ENCODE peak calls at places on chromosomes 13 and 19, in six cellular contexts. One of them, this sample, is unnamed.

GRCh38 chr13:84927442-84928169 is 871.6 kb downstream of the SLITRK6 start:
- DNase-seq in fibroblast of mammary gland: no peak
- DNase-seq in right lobe of liver: no peak
- DNase-seq in AG04450: no peak
- DNase-seq in MM.1S: no peak
- DNase-seq in gastrocnemius medialis: no peak
- DNase-seq in this sample: no peak

GRCh38 chr19:29681422-29682235 is 16.4 kb downstream of the PLEKHF1 start:
- DNase-seq in MM.1S: no peak
- DNase-seq in fibroblast of mammary gland: no peak
- DNase-seq in AG04450: no peak
- DNase-seq in gastrocnemius medialis: peak; percentile 57
- DNase-seq in right lobe of liver: peak; percentile 54
- DNase-seq in this sample: no peak

GRCh38 chr19:32676186-32676894 is 692 bp downstream of the RGS9BP start:
- DNase-seq in gastrocnemius medialis: peak; percentile 41
- DNase-seq in right lobe of liver: peak; percentile 59
- DNase-seq in fibroblast of mammary gland: no peak
- DNase-seq in AG04450: no peak
- DNase-seq in MM.1S: no peak
- DNase-seq in this sample: no peak

GRCh38 chr13:43686557-43686956 is 100.2 kb downstream of the ENOX1 start:
- DNase-seq in gastrocnemius medialis: peak; percentile 38
- DNase-seq in AG04450: peak; percentile 49
- DNase-seq in MM.1S: no peak
- DNase-seq in fibroblast of mammary gland: peak; percentile 98
- DNase-seq in right lobe of liver: no peak
- DNase-seq in this sample: peak; percentile 88

GRCh38 chr19:4051175-4052101 is 15.3 kb downstream of the ZBTB7A start:
- DNase-seq in fibroblast of mammary gland: peak; percentile 81
- DNase-seq in right lobe of liver: peak; percentile 69
- DNase-seq in AG04450: no peak
- DNase-seq in MM.1S: no peak
- DNase-seq in gastrocnemius medialis: peak; percentile 64
- DNase-seq in this sample: peak; percentile 63

GRCh38 chr19:14416743-14417214 is 2.4 kb downstream of the DDX39A start:
- DNase-seq in right lobe of liver: no peak
- DNase-seq in gastrocnemius medialis: no peak
- DNase-seq in fibroblast of mammary gland: peak; percentile 65
- DNase-seq in AG04450: no peak
- DNase-seq in MM.1S: no peak
- DNase-seq in this sample: peak; percentile 64

GRCh38 chr13:110200276-110200675 is 106.7 kb downstream of the COL4A1 start:
- DNase-seq in AG04450: no peak
- DNase-seq in right lobe of liver: no peak
- DNase-seq in MM.1S: no peak
- DNase-seq in gastrocnemius medialis: no peak
- DNase-seq in fibroblast of mammary gland: no peak
- DNase-seq in this sample: peak; percentile 40

GRCh38 chr19:8831832-8832131 is 322 bp downstream of the ZNF558 start:
- DNase-seq in MM.1S: no peak
- DNase-seq in fibroblast of mammary gland: no peak
- DNase-seq in AG04450: no peak
- DNase-seq in gastrocnemius medialis: no peak
- DNase-seq in right lobe of liver: no peak
- DNase-seq in this sample: no peak

GRCh38 chr13:20702945-20703784 is at the start of gene IL17D:
- DNase-seq in MM.1S: peak; percentile 32
- DNase-seq in gastrocnemius medialis: no peak
- DNase-seq in right lobe of liver: no peak
- DNase-seq in fibroblast of mammary gland: no peak
- DNase-seq in AG04450: no peak
- DNase-seq in this sample: no peak

GRCh38 chr19:3274245-3275067 is 50.0 kb downstream of the CELF5 start:
- DNase-seq in right lobe of liver: no peak
- DNase-seq in MM.1S: no peak
- DNase-seq in AG04450: no peak
- DNase-seq in fibroblast of mammary gland: no peak
- DNase-seq in gastrocnemius medialis: no peak
- DNase-seq in this sample: no peak

GRCh38 chr19:33841685-33842084 is 45.0 kb downstream of the KCTD15 start:
- DNase-seq in gastrocnemius medialis: no peak
- DNase-seq in right lobe of liver: no peak
- DNase-seq in MM.1S: no peak
- DNase-seq in fibroblast of mammary gland: no peak
- DNase-seq in AG04450: no peak
- DNase-seq in this sample: no peak

GRCh38 chr19:29497241-29497640 is 28.6 kb upstream of the VSTM2B start:
- DNase-seq in right lobe of liver: peak; percentile 29
- DNase-seq in MM.1S: no peak
- DNase-seq in fibroblast of mammary gland: no peak
- DNase-seq in gastrocnemius medialis: no peak
- DNase-seq in AG04450: no peak
- DNase-seq in this sample: no peak

GRCh38 chr19:20565321-20566018 is at the start of gene ZNF737:
- DNase-seq in gastrocnemius medialis: peak; percentile 88
- DNase-seq in right lobe of liver: peak; percentile 91
- DNase-seq in fibroblast of mammary gland: peak; percentile 95
- DNase-seq in AG04450: peak; percentile 91
- DNase-seq in MM.1S: peak; percentile 91
- DNase-seq in this sample: peak; percentile 93

GRCh38 chr13:113671066-113672001 is 4.3 kb downstream of the GRK1 start:
- DNase-seq in AG04450: no peak
- DNase-seq in gastrocnemius medialis: peak; percentile 5
- DNase-seq in MM.1S: no peak
- DNase-seq in right lobe of liver: peak; percentile 43
- DNase-seq in fibroblast of mammary gland: no peak
- DNase-seq in this sample: no peak

GRCh38 chr13:106533940-106534843 is 1.3 kb downstream of the EFNB2 start:
- DNase-seq in MM.1S: peak; percentile 24
- DNase-seq in fibroblast of mammary gland: peak; percentile 63
- DNase-seq in right lobe of liver: peak; percentile 62
- DNase-seq in AG04450: peak; percentile 13
- DNase-seq in gastrocnemius medialis: peak; percentile 32
- DNase-seq in this sample: peak; percentile 84

GRCh38 chr13:75175575-75175974 is 306.4 kb downstream of the TBC1D4 start:
- DNase-seq in MM.1S: no peak
- DNase-seq in right lobe of liver: no peak
- DNase-seq in gastrocnemius medialis: no peak
- DNase-seq in AG04450: no peak
- DNase-seq in fibroblast of mammary gland: no peak
- DNase-seq in this sample: no peak

GRCh38 chr13:20043207-20043925 is 84.8 kb downstream of the ZMYM2 start:
- DNase-seq in fibroblast of mammary gland: no peak
- DNase-seq in gastrocnemius medialis: no peak
- DNase-seq in MM.1S: no peak
- DNase-seq in right lobe of liver: no peak
- DNase-seq in AG04450: no peak
- DNase-seq in this sample: no peak

GRCh38 chr13:42420304-42420703 is 148.4 kb downstream of the AKAP11 start:
- DNase-seq in fibroblast of mammary gland: no peak
- DNase-seq in right lobe of liver: no peak
- DNase-seq in MM.1S: no peak
- DNase-seq in gastrocnemius medialis: no peak
- DNase-seq in AG04450: no peak
- DNase-seq in this sample: no peak

GRCh38 chr19:5987077-5987818 is 9.3 kb upstream of the RANBP3 start:
- DNase-seq in MM.1S: peak; percentile 84
- DNase-seq in right lobe of liver: peak; percentile 81
- DNase-seq in fibroblast of mammary gland: peak; percentile 82
- DNase-seq in AG04450: peak; percentile 51
- DNase-seq in gastrocnemius medialis: peak; percentile 64
- DNase-seq in this sample: peak; percentile 83

GRCh38 chr13:28220166-28220565 is 81.8 kb downstream of the PAN3 start:
- DNase-seq in AG04450: no peak
- DNase-seq in right lobe of liver: no peak
- DNase-seq in gastrocnemius medialis: no peak
- DNase-seq in fibroblast of mammary gland: peak; percentile 58
- DNase-seq in MM.1S: no peak
- DNase-seq in this sample: peak; percentile 27

GRCh38 chr13:60267498-60268202 is 103.9 kb upstream of the DIAPH3 start:
- DNase-seq in gastrocnemius medialis: no peak
- DNase-seq in AG04450: no peak
- DNase-seq in MM.1S: no peak
- DNase-seq in fibroblast of mammary gland: no peak
- DNase-seq in right lobe of liver: no peak
- DNase-seq in this sample: no peak

GRCh38 chr13:94713556-94714182 is 1.3 kb upstream of the SOX21 start:
- DNase-seq in AG04450: no peak
- DNase-seq in right lobe of liver: no peak
- DNase-seq in MM.1S: no peak
- DNase-seq in fibroblast of mammary gland: no peak
- DNase-seq in gastrocnemius medialis: no peak
- DNase-seq in this sample: no peak

GRCh38 chr13:94711561-94712286 is 621 bp downstream of the SOX21 start:
- DNase-seq in gastrocnemius medialis: no peak
- DNase-seq in MM.1S: no peak
- DNase-seq in fibroblast of mammary gland: peak; percentile 28
- DNase-seq in AG04450: no peak
- DNase-seq in right lobe of liver: no peak
- DNase-seq in this sample: peak; percentile 12

GRCh38 chr13:94712812-94713555 is 639 bp upstream of the SOX21 start:
- DNase-seq in MM.1S: no peak
- DNase-seq in fibroblast of mammary gland: peak; percentile 42
- DNase-seq in AG04450: no peak
- DNase-seq in gastrocnemius medialis: no peak
- DNase-seq in right lobe of liver: peak; percentile 60
- DNase-seq in this sample: peak; percentile 75

GRCh38 chr13:94712287-94712811 is at the start of gene SOX21:
- DNase-seq in right lobe of liver: no peak
- DNase-seq in MM.1S: no peak
- DNase-seq in fibroblast of mammary gland: no peak
- DNase-seq in gastrocnemius medialis: no peak
- DNase-seq in AG04450: no peak
- DNase-seq in this sample: peak; percentile 10

DNA sequence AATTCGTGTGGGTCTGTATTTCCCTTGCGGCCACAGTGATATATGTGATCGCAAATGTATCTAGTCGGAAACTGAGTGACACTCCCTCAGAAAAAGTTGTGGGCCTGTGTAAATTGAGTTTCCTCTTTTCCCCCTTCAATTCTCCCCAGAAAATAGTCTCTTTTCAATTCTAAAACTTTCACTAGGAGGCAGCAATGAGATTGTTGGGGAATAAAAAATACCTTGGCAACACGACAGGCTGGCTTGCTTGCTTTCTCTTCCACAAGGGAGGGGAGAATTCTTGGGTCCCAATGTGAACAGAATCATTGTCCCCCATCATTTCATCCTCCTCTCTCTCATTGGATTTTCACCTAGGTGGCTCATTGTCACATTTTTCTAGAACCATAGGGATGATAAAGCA is 3.7 kb upstream of the SOX21 start:
- DNase-seq in right lobe of liver: no peak
- DNase-seq in fibroblast of mammary gland: no peak
- DNase-seq in gastrocnemius medialis: no peak
- DNase-seq in MM.1S: no peak
- DNase-seq in AG04450: no peak
- DNase-seq in this sample: no peak
- H3K4me3 ChIP-seq in right lobe of liver: no peak overlapping the region
- H3K4me3 ChIP-seq in fibroblast of mammary gland: no peak overlapping the region
- H3K4me3 ChIP-seq in gastrocnemius medialis: no peak overlapping the region
- H3K4me3 ChIP-seq in MM.1S: no peak overlapping the region
- H3K4me3 ChIP-seq in AG04450: no peak overlapping the region
- H3K4me3 ChIP-seq in this sample: no peak overlapping the region

DNA sequence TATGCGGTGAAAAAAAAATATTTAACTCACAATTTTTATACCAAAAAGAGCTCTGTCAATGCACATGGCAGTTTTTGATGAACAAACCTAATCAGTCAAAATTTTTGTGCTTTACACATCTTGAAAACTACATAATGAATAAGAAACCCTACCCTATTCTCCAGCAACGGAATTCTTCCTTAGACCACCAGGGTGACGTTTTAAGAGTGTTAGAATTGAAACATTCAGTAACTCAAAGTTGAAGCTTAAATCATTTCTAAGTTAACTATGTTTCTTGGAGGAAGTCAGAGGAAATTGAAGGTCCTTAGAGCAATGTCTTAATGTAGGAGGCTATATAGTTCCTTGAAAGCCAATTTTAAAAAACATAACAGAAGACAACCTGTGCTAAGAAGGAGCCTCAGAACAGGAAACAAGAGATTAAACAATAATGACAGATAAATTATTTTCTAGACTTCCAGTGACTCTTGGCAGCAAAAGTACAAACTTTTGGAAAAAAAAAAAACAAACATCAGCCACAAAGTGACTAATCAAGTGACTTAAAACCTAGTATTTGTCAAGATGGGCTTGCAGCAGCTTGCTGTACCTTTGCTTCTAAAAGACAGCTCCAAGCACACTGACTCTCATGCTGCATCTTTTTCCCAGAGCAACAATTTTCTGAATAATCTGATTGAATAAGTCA is 6.2 kb downstream of the SPRY2 start:
- DNase-seq in MM.1S: no peak
- DNase-seq in AG04450: no peak
- DNase-seq in right lobe of liver: no peak
- DNase-seq in gastrocnemius medialis: no peak
- DNase-seq in fibroblast of mammary gland: peak; percentile 72
- DNase-seq in this sample: peak; percentile 53
- TF ChIP-seq CTCF in MM.1S: no peak
- TF ChIP-seq CTCF in AG04450: no peak
- TF ChIP-seq CTCF in right lobe of liver: no peak
- TF ChIP-seq CTCF in gastrocnemius medialis: no peak
- TF ChIP-seq CTCF in fibroblast of mammary gland: no peak
- TF ChIP-seq CTCF in this sample: no peak

GRCh38 chr19:36019061-36019670 is 5.2 kb upstream of the ALKBH6 start:
- DNase-seq in MM.1S: no peak
- DNase-seq in gastrocnemius medialis: no peak
- DNase-seq in right lobe of liver: no peak
- DNase-seq in fibroblast of mammary gland: no peak
- DNase-seq in AG04450: no peak
- DNase-seq in this sample: no peak
- H3K4me3 ChIP-seq in MM.1S: no peak overlapping the region
- H3K4me3 ChIP-seq in gastrocnemius medialis: no peak overlapping the region
- H3K4me3 ChIP-seq in right lobe of liver: no peak overlapping the region
- H3K4me3 ChIP-seq in fibroblast of mammary gland: no peak overlapping the region
- H3K4me3 ChIP-seq in AG04450: no peak overlapping the region
- H3K4me3 ChIP-seq in this sample: no peak overlapping the region

DNA sequence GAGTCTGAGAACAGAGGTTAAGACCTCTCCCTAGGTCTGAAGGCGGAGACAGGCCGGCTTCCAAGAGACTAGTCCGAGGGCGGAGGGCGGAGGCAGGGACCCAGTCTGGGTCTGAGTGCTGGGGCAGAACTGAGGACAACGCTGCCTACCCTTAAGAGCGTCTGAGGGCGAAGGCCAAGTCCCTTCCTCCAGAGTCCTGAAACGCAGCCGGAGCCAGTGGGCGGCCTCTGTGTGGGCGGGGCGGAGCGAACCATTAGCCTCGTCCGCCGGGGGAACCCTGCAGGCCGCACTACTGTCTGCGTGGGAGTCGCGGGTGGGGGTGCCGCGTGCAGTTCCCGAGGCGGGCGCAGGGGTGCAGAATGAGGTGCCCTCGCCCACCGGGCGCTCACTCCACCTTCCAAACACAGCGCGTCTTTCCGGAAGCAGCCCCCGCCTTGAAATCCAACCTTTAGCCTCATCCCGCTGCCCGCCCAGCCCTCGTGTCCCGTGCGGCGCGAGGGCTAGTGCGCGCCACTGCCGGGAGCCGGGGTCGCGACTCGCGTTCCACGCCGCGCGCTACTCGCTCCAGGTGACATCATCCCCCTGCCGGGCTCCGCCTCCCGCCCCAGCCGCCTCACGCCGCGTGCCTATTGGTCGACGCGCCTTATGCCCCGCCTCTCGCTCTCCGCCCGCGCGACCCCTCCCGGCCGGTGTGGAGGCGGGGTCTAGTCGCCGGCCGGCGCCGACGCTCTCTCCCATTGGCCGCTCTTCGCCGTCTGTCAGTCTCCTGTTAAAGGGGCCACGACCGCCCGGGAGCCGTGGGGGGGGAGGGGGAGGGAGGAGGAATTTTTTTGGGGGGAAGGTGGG is at the start of gene C19orf73:
- DNase-seq in AG04450: peak; percentile 81
- DNase-seq in fibroblast of mammary gland: peak; percentile 87
- DNase-seq in gastrocnemius medialis: peak; percentile 93
- DNase-seq in MM.1S: peak; percentile 93
- DNase-seq in right lobe of liver: peak; percentile 97
- DNase-seq in this sample: peak; percentile 94
- TF ChIP-seq CTCF in AG04450: peak; percentile 10
- TF ChIP-seq CTCF in fibroblast of mammary gland: no peak
- TF ChIP-seq CTCF in gastrocnemius medialis: peak; percentile 32
- TF ChIP-seq CTCF in MM.1S: no peak
- TF ChIP-seq CTCF in right lobe of liver: peak; percentile 14
- TF ChIP-seq CTCF in this sample: no peak

This sample was measured in fibroblast of villous mesenchyme.